ENCODE peak calls at places on chromosomes 11 and 22, in six cellular contexts. C, W, A, Q, Y and K are unnamed samples.

GRCh38 chr11:130420478-130421198 is 7.8 kb downstream of the ADAMTS8 start:
- DNase-seq in C (no peak), W (no peak), A (no peak), Q (no peak), Y (no peak), K (no peak)

GRCh38 chr11:122486793-122487495 is 168.6 kb upstream of the UBASH3B start:
- DNase-seq in C (no peak), W (no peak), A (no peak), Q (no peak), Y (peak), K (peak)

GRCh38 chr11:2530855-2531200 is 86.0 kb downstream of the KCNQ1 start:
- DNase-seq in C (no peak), W (no peak), A (no peak), Q (no peak), Y (no peak), K (no peak)

GRCh38 chr11:68749061-68749491 is 2.2 kb downstream of the TESMIN start:
- DNase-seq in C (no peak), W (no peak), A (no peak), Q (no peak), Y (peak), K (peak)

GRCh38 chr11:69995697-69996096 is 82.4 kb upstream of the ANO1 start:
- DNase-seq in C (no peak), W (no peak), A (no peak), Q (no peak), Y (no peak), K (no peak)

GRCh38 chr11:123033895-123034294 is 28.0 kb downstream of the HSPA8 start:
- DNase-seq in C (no peak), W (no peak), A (no peak), Q (peak), Y (peak), K (peak)

GRCh38 chr22:19111584-19111983 is 10.6 kb downstream of the DGCR2 start:
- DNase-seq in C (no peak), W (no peak), A (no peak), Q (no peak), Y (no peak), K (no peak)

GRCh38 chr11:60182546-60183330 is at the start of gene MS4A6A:
- DNase-seq in C (no peak), W (no peak), A (no peak), Q (no peak), Y (no peak), K (no peak)

GRCh38 chr11:79413258-79413657 is 27.6 kb downstream of the TENM4 start:
- DNase-seq in C (no peak), W (no peak), A (peak), Q (peak), Y (peak), K (peak)

GRCh38 chr11:43802509-43802908 is 78.1 kb upstream of the ALKBH3 start:
- DNase-seq in C (no peak), W (no peak), A (no peak), Q (no peak), Y (peak), K (no peak)